ENCODE peak calls at places on chromosomes 12 and 14, in ten cellular contexts. R, F, Y, V, A, I, W, L, C and T are unnamed samples.

GRCh38 chr12:95648990-95649791 is 97.9 kb upstream of the USP44 start:
- DNase-seq in R (no peak), F (no peak), Y (no peak), V (no peak), A (no peak), I (no peak), W (peak; percentile 73), L (peak; percentile 80), C (peak; percentile 76), T (peak; percentile 69)

GRCh38 chr12:129615001-129615400 is 288.8 kb downstream of the TMEM132D start:
- DNase-seq in R (no peak), F (no peak), Y (no peak), V (no peak), A (no peak), I (no peak), W (no peak), L (no peak), C (no peak), T (no peak)

GRCh38 chr12:101743724-101744472 is 4.6 kb upstream of the SYCP3 start:
- DNase-seq in R (no peak), F (no peak), Y (no peak), V (no peak), A (no peak), I (no peak), W (no peak), L (no peak), C (no peak), T (no peak)

GRCh38 chr12:57242691-57243454 is 8.1 kb downstream of the STAC3 start:
- DNase-seq in R (peak; percentile 75), F (peak; percentile 63), Y (peak; percentile 76), V (peak; percentile 49), A (no peak), I (peak; percentile 89), W (peak; percentile 53), L (no peak), C (peak; percentile 81), T (no peak)

GRCh38 chr12:71947645-71948105 is 9.0 kb downstream of the TPH2 start:
- DNase-seq in R (no peak), F (no peak), Y (no peak), V (no peak), A (no peak), I (peak; percentile 77), W (no peak), L (no peak), C (no peak), T (no peak)

GRCh38 chr14:100605230-100605629 is 18.0 kb upstream of the BEGAIN start:
- DNase-seq in R (peak; percentile 48), F (no peak), Y (no peak), V (no peak), A (no peak), I (no peak), W (no peak), L (peak; percentile 66), C (no peak), T (no peak)

GRCh38 chr14:92959761-92960680 is 37.1 kb downstream of the CHGA start:
- DNase-seq in R (no peak), F (no peak), Y (no peak), V (no peak), A (no peak), I (no peak), W (no peak), L (no peak), C (no peak), T (no peak)

GRCh38 chr12:119902084-119902509 is 25.0 kb upstream of the CIT start:
- DNase-seq in R (no peak), F (peak; percentile 66), Y (peak; percentile 81), V (no peak), A (no peak), I (peak; percentile 21), W (peak; percentile 79), L (no peak), C (peak; percentile 82), T (peak; percentile 44)

GRCh38 chr12:125742413-125742812 is 677.2 kb downstream of the AACS start:
- DNase-seq in R (no peak), F (no peak), Y (no peak), V (no peak), A (no peak), I (no peak), W (no peak), L (no peak), C (no peak), T (no peak)

GRCh38 chr14:31568671-31569070 is 7.5 kb downstream of the NUBPL start:
- DNase-seq in R (no peak), F (no peak), Y (no peak), V (no peak), A (no peak), I (no peak), W (peak; percentile 36), L (no peak), C (no peak), T (no peak)

GRCh38 chr14:23569443-23570151 is 2.0 kb upstream of the AP1G2 start:
- DNase-seq in R (peak; percentile 32), F (no peak), Y (peak; percentile 39), V (no peak), A (no peak), I (no peak), W (no peak), L (peak; percentile 83), C (no peak), T (no peak)

GRCh38 chr14:91985521-91986255 is 38.2 kb upstream of the FBLN5 start:
- DNase-seq in R (no peak), F (no peak), Y (no peak), V (no peak), A (no peak), I (no peak), W (peak; percentile 82), L (no peak), C (no peak), T (no peak)

GRCh38 chr12:33438025-33438772 is 1.4 kb downstream of the SYT10 start:
- DNase-seq in R (no peak), F (no peak), Y (peak; percentile 8), V (no peak), A (no peak), I (no peak), W (no peak), L (no peak), C (no peak), T (no peak)

DNA sequence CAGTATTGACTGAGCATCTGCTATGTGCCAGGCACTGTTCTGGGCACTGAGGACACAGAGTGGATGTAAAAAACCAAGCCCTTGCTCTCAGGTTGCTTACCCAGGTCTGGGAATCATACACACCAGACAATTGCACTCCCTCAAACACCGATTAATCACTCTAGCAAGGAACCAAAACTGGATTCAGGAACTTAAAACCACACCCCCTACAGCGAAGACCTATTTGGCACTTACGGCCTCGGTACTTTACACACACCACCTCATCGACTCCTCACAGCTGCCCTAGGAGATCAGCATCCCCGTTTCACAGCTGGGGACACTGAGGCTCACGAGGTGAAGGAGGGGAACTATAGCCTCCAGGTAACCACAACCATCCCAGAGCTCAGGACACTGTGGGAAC is 1.6 kb downstream of the GLTP start:
- DNase-seq in R (no peak), F (no peak), Y (no peak), V (no peak), A (no peak), I (no peak), W (no peak), L (no peak), C (no peak), T (no peak)
- TF ChIP-seq POLR2A in R (no peak), F (no peak), Y (no peak), V (no peak), A (no peak), I (no peak), W (no peak), L (no peak), C (no peak), T (no peak)

GRCh38 chr14:34172052-34172451 is 221.2 kb upstream of the EGLN3 start:
- DNase-seq in R (no peak), F (no peak), Y (no peak), V (no peak), A (no peak), I (no peak), W (no peak), L (no peak), C (no peak), T (no peak)

GRCh38 chr14:34172477-34173368 is 221.8 kb upstream of the EGLN3 start:
- DNase-seq in R (no peak), F (no peak), Y (no peak), V (no peak), A (no peak), I (no peak), W (no peak), L (no peak), C (no peak), T (no peak)

GRCh38 chr14:34175574-34175973 is 224.7 kb upstream of the EGLN3 start:
- DNase-seq in R (no peak), F (no peak), Y (no peak), V (no peak), A (no peak), I (no peak), W (no peak), L (no peak), C (no peak), T (no peak)

GRCh38 chr14:34174973-34175372 is 224.1 kb upstream of the EGLN3 start:
- DNase-seq in R (no peak), F (no peak), Y (no peak), V (no peak), A (no peak), I (no peak), W (no peak), L (no peak), C (no peak), T (no peak)

GRCh38 chr14:34173916-34174315 is 223.0 kb upstream of the EGLN3 start:
- DNase-seq in R (no peak), F (no peak), Y (no peak), V (no peak), A (no peak), I (no peak), W (no peak), L (no peak), C (no peak), T (no peak)
- TF ChIP-seq POLR2A in R (no peak), F (no peak), Y (no peak), V (no peak), A (no peak), I (no peak), W (no peak), L (no peak), C (no peak), T (no peak)

DNA sequence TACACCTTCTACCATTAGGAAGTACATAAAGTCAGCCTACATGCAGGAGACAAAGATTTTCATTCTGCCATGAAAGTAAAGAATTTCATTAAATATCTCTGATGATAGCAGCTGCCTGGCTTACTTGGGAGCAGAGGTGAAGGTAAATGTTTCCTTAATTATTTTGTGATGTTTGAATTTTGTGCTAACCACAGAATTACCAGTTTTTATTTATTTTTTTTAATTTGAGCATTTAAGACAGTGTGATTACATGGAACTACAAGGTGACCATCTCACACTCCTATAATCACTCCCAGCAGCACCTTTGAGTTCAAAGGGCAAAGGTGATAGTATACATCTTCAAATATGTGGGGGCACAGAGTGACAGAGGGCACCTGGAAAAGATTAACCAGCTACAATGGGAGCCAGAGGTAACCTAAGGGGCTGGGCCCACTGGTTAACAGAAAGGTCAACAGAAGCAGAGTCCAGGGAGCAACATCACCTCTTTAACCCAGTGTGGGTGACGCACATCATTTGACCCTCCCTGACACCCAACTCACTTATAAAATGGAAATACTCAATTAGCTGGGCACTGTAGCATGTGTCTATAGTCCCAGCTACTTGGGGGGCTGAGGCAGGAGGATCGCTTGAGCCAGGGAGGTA is 65.0 kb downstream of the GCH1 start:
- DNase-seq in R (no peak), F (no peak), Y (no peak), V (no peak), A (no peak), I (no peak), W (no peak), L (no peak), C (no peak), T (no peak)
- TF ChIP-seq POLR2A in R (no peak), F (no peak), Y (no peak), V (no peak), A (no peak), I (no peak), W (no peak), L (no peak), C (no peak), T (no peak)

GRCh38 chr14:77573964-77574363 is 42.5 kb downstream of the SPTLC2 start:
- DNase-seq in R (no peak), F (no peak), Y (no peak), V (no peak), A (no peak), I (no peak), W (no peak), L (no peak), C (no peak), T (no peak)
- TF ChIP-seq POLR2A in R (no peak), F (no peak), Y (no peak), V (no peak), A (no peak), I (no peak), W (no peak), L (no peak), C (no peak), T (no peak)